ENCODE peak calls at places on chromosomes 12 and 14, in seven cellular contexts. U, Q, Y, V, A, B and R are unnamed samples. For H3K4me1, the result is how much of the 10 kb centered on the place peaks cover.

GRCh38 chr12:24062642-24063245 is 113.3 kb upstream of the SOX5 start:
- DNase-seq in U (no peak), Q (no peak), Y (no peak), V (no peak), A (no peak), B (no peak), R (no peak)

GRCh38 chr12:95766356-95767019 is 24.1 kb downstream of the NTN4 start:
- DNase-seq in U (no peak), Q (no peak), Y (no peak), V (no peak), A (no peak), B (no peak), R (no peak)

GRCh38 chr12:89389755-89390661 is 37.7 kb upstream of the DUSP6 start:
- DNase-seq in U (no peak), Q (no peak), Y (no peak), V (no peak), A (no peak), B (no peak), R (no peak)

GRCh38 chr14:22251090-22251489 is 337.9 kb downstream of the DAD1 start:
- DNase-seq in U (no peak), Q (no peak), Y (no peak), V (no peak), A (no peak), B (no peak), R (no peak)

GRCh38 chr12:29149691-29150382 is 759 bp downstream of the FAR2 start:
- DNase-seq in U (peak), Q (peak), Y (no peak), V (peak), A (no peak), B (no peak), R (peak)

GRCh38 chr12:100364334-100364733 is 7.5 kb downstream of the SLC17A8 start:
- DNase-seq in U (no peak), Q (no peak), Y (no peak), V (no peak), A (no peak), B (no peak), R (no peak)

GRCh38 chr12:10067942-10068341 is 30.8 kb downstream of the CLEC1A start:
- DNase-seq in U (no peak), Q (no peak), Y (no peak), V (no peak), A (peak), B (no peak), R (no peak)

GRCh38 chr12:122203301-122203967 is at the start of gene B3GNT4:
- DNase-seq in U (peak), Q (peak), Y (peak), V (peak), A (peak), B (peak), R (peak)

GRCh38 chr12:90959538-90960139 is 4.7 kb upstream of the CCER1 start:
- DNase-seq in U (peak), Q (no peak), Y (no peak), V (peak), A (peak), B (peak), R (no peak)

GRCh38 chr14:83706555-83706954 is 1823.4 kb upstream of the FLRT2 start:
- DNase-seq in U (peak), Q (no peak), Y (no peak), V (no peak), A (no peak), B (no peak), R (no peak)

GRCh38 chr12:32568241-32568640 is 110.9 kb upstream of the DNM1L start:
- DNase-seq in U (peak), Q (no peak), Y (no peak), V (no peak), A (no peak), B (no peak), R (no peak)

DNA sequence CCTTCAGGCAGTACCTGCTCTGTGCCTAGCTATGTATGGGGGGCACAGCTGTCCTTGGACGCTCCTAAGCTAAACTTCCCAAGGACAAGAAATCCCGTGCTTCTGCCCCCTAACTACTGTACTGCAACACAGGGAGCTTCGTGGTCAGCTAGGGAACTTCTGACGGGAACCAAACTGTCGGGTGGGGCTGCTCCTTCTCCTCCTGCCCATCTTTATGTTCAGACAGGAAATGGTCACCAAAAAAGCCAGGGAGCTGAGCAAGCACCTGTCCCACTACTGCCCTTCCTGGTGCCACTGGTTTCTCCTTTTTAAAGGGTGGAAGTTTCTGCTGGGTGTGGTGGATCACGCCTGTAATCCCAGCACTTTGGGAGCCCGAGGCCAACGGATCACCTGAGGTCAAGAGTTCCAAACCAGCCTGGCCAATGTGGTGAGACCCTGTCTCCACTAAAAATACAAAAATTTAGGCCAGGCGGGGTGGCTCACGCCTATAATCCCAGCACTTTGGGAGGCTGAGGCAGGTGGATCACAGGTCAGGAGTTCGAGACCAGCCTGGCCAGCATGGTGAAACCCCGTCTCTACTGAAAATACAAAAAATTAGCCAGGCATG is 26.6 kb downstream of the PXN start:
- DNase-seq in U (no peak), Q (no peak), Y (no peak), V (no peak), A (no peak), B (no peak), R (no peak)
- H3K4me1 ChIP-seq in U (under half), Q (under half), Y (half or more), V (under half), A (half or more), B (half or more), R (half or more)

DNA sequence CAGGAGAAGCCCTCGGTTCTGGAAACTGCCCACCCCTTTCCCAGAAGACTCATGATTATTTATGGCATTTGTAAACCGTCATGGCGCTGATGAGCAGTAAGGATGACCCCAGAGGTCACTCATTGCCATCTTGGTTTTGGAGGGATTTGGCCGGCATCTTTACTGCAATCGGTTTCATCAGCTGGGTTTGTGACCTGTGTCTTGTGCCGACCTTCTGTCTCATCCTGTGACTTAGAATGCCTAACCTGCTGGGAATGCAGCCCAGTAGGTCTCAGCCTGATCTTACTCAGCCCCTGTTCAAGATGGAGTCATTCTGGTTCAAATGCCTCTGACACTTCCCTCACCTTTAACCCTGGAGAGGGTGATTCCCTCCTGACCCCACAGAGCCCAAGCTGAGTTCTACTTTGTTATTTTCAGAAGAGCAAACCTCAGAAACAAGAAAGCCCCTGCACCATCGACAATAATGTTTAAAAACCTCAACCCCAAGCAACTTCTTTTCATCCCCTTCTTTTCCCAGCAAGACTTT is 105.5 kb upstream of the SFSWAP start:
- DNase-seq in U (no peak), Q (no peak), Y (no peak), V (no peak), A (no peak), B (no peak), R (no peak)
- H3K4me1 ChIP-seq in U (under half), Q (under half), Y (half or more), V (under half), A (under half), B (under half), R (under half)

GRCh38 chr12:111430418-111431353 is 25.0 kb downstream of the SH2B3 start:
- DNase-seq in U (no peak), Q (no peak), Y (peak), V (no peak), A (peak), B (no peak), R (no peak)
- H3K4me1 ChIP-seq in U (under half), Q (under half), Y (half or more), V (under half), A (half or more), B (under half), R (half or more)

GRCh38 chr12:104670439-104671406 is 214.0 kb downstream of the CHST11 start:
- DNase-seq in U (no peak), Q (peak), Y (no peak), V (no peak), A (no peak), B (no peak), R (no peak)
- H3K4me1 ChIP-seq in U (under half), Q (under half), Y (under half), V (half or more), A (half or more), B (half or more), R (under half)

GRCh38 chr12:53224268-53224896 is 7.6 kb downstream of the RARG start:
- DNase-seq in U (peak), Q (peak), Y (no peak), V (peak), A (no peak), B (peak), R (peak)
- H3K4me1 ChIP-seq in U (under half), Q (under half), Y (under half), V (under half), A (under half), B (under half), R (under half)

DNA sequence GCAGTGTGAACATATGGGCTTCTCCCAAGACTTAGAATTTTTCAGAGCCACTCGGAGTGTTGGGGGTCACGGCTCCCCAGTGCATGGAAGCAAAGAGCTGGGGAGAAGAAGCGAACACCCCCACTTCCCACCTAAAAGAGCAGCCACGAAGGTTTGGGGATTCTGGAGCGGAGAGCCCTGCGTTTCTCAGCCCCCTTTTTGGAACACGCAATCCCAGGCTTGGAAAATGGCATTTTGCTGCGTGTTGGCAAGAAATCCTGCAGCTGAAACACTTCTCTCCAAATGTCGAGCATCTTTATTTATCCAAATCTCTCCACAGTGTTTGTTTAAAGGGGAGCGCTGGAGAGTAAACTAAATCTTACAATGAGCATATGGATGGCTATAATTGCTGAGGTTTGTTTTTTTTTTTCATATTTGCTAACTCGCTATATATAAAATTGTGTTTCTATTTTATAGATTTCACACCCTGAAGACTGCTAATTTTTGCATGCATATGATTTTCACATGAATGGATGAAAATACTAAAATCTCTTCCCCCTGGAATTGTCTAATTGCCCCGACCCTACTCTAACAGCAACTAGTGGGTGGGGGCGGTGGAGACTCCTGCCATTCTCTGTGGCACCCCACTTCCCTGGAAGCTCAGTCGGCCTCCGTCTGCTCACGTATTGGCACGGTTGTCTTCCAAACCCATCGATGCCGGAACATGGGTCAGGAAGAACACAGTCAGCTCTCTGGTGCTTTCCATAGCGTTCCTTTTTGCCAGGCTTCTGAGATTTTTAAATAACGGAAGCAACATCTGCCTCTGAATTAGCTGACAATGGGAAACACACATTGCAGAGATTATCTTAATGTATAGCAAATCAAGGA is 120.5 kb downstream of the GCH1 start:
- DNase-seq in U (no peak), Q (no peak), Y (no peak), V (no peak), A (no peak), B (no peak), R (no peak)
- H3K4me1 ChIP-seq in U (under half), Q (under half), Y (under half), V (under half), A (under half), B (under half), R (under half)

DNA sequence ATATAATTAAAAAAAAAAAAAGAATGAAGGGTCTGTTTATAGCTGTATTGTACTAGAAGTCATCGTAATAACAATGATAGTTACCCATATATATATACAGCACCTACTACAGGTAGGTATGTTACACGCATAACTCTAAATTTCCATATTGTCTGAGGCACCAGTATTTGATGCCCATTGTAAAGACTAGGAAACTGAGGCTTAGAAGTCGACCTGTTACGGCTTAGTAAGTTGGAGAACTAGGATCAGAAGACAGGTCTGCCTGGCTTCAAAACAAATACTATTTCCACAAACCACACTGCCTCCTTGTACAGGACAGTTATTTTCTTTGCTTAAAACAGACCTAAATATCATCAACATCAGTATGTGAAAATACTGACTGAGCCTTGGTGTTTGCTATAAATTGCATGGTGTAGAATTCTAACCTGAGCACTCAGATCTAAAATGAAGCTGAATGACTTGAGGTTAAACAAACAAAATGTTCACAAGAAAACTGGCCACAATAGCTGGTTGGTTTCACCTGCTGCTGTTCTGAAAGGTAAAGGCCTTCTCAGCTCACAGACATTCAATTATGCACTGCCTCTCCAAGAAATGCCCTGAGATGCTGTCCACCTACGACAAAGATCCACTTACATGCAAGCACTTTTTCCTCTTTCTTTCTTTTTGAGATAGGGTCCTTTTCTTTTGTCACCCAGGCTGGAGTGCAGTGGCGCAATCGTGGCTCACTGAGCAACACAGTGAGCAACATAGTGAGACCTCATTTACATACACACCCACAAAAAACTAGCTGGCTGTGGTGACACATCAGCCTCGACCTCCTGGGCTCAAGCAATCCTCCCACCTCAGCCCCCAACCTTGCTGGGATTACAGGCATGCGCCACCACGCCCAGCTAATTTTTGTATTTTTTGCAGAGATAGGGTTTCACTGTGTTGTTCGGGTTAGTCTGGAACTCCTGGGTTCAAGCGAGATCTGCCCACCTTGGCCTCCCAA is 35.7 kb downstream of the SSH1 start:
- DNase-seq in U (no peak), Q (peak), Y (no peak), V (no peak), A (no peak), B (no peak), R (no peak)
- H3K4me1 ChIP-seq in U (under half), Q (under half), Y (under half), V (under half), A (half or more), B (under half), R (half or more)

GRCh38 chr12:66335746-66336145 is 33.5 kb downstream of the HELB start:
- DNase-seq in U (no peak), Q (no peak), Y (no peak), V (no peak), A (no peak), B (no peak), R (no peak)
- H3K4me1 ChIP-seq in U (under half), Q (under half), Y (under half), V (under half), A (under half), B (under half), R (under half)

DNA sequence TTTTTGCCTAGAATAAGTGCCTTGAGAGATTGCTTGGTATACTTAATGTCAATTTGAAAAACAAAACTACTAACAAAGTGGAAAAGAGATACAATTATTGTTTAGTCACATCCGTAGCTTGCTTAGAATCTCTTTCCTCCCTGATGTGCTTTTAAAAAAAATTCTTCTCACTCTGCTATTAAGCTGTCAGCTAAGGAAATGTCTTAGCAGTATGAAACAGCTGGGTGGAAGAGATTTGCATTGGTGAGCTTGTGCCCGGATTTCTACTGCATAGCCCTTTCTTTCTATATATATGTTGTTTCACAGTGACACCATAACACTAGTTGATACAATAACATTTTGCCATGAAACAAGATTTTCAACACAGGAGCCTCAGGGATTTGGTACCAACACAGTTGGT is 229.4 kb upstream of the RGS6 start:
- DNase-seq in U (no peak), Q (no peak), Y (no peak), V (no peak), A (no peak), B (no peak), R (no peak)
- H3K4me1 ChIP-seq in U (under half), Q (under half), Y (under half), V (under half), A (under half), B (under half), R (under half)